ENCODE peak calls at places on chromosome 10, in six cellular contexts. O is sigmoid colon, D is endothelial cell of umbilical vein, E is heart left ventricle, Z is RWPE2, A is ascending aorta. Q is an unnamed sample.
A peak's percentile ranks its signal among the peaks of the same experiment; 100 is the strongest.

GRCh38 chr10:31274310-31274709 is 44.7 kb upstream of the ZEB1 start:
- DNase-seq in O (no peak), D (no peak), E (no peak), Z (no peak), A (no peak), Q (no peak)

GRCh38 chr10:133308431-133309110 is at the start of the genes TUBGCP2 and ZNF511:
- DNase-seq in O (peak; percentile 94), D (peak; percentile 86), E (peak; percentile 92), Z (no peak), A (no peak), Q (peak; percentile 83)

GRCh38 chr10:101694056-101694673 is 805 bp downstream of the FBXW4 start:
- DNase-seq in O (peak; percentile 84), D (peak; percentile 68), E (peak; percentile 58), Z (peak; percentile 59), A (no peak), Q (peak; percentile 9)

GRCh38 chr10:45580371-45580770 is 92.2 kb downstream of the ZFAND4 start:
- DNase-seq in O (no peak), D (peak; percentile 33), E (no peak), Z (no peak), A (no peak), Q (no peak)

GRCh38 chr10:21402606-21403083 is 122.8 kb downstream of the SKIDA1 start:
- DNase-seq in O (no peak), D (no peak), E (peak; percentile 27), Z (no peak), A (no peak), Q (no peak)

GRCh38 chr10:129888784-129889616 is 75.1 kb downstream of the EBF3 start:
- DNase-seq in O (no peak), D (peak; percentile 2), E (peak; percentile 72), Z (no peak), A (no peak), Q (peak; percentile 25)

GRCh38 chr10:95552680-95553342 is 8.4 kb downstream of the SORBS1 start:
- DNase-seq in O (no peak), D (no peak), E (no peak), Z (no peak), A (no peak), Q (no peak)

GRCh38 chr10:131728829-131729228 is 172.0 kb upstream of the PPP2R2D start:
- DNase-seq in O (peak; percentile 32), D (no peak), E (no peak), Z (no peak), A (no peak), Q (no peak)

GRCh38 chr10:123595661-123596060 is 70.5 kb upstream of the GPR26 start:
- DNase-seq in O (no peak), D (no peak), E (no peak), Z (no peak), A (no peak), Q (no peak)

GRCh38 chr10:32943854-32944661 is 14.0 kb downstream of the ITGB1 start:
- DNase-seq in O (peak; percentile 69), D (no peak), E (no peak), Z (no peak), A (no peak), Q (no peak)

GRCh38 chr10:100996678-100997363 is 2.8 kb upstream of the LZTS2 start:
- DNase-seq in O (peak; percentile 75), D (no peak), E (no peak), Z (no peak), A (no peak), Q (no peak)

GRCh38 chr10:43961523-43962345 is 313.1 kb upstream of the ZNF32 start:
- DNase-seq in O (no peak), D (no peak), E (no peak), Z (no peak), A (no peak), Q (no peak)

GRCh38 chr10:88913157-88913556 is 33.1 kb downstream of the STAMBPL1 start:
- DNase-seq in O (peak; percentile 67), D (no peak), E (no peak), Z (no peak), A (no peak), Q (no peak)

GRCh38 chr10:58065529-58065815 is 202.2 kb downstream of the IPMK start:
- DNase-seq in O (no peak), D (no peak), E (no peak), Z (no peak), A (no peak), Q (no peak)

GRCh38 chr10:89627863-89628262 is 17.2 kb downstream of the PANK1 start:
- DNase-seq in O (no peak), D (no peak), E (no peak), Z (no peak), A (no peak), Q (no peak)

GRCh38 chr10:454860-455259 is 234.6 kb downstream of the DIP2C start:
- DNase-seq in O (peak; percentile 91), D (peak; percentile 67), E (no peak), Z (no peak), A (no peak), Q (peak; percentile 38)

GRCh38 chr10:68327889-68328786 is 3.7 kb upstream of the HNRNPH3 start:
- DNase-seq in O (no peak), D (peak; percentile 28), E (no peak), Z (no peak), A (no peak), Q (no peak)

GRCh38 chr10:110681023-110681681 is 37.0 kb downstream of the RBM20 start:
- DNase-seq in O (no peak), D (peak; percentile 33), E (peak; percentile 55), Z (no peak), A (no peak), Q (peak; percentile 56)

GRCh38 chr10:89118091-89118490 is 89.0 kb downstream of the CH25H start:
- DNase-seq in O (no peak), D (no peak), E (no peak), Z (no peak), A (no peak), Q (no peak)

GRCh38 chr10:76299501-76299900 is 868.1 kb downstream of the LRMDA start:
- DNase-seq in O (no peak), D (no peak), E (no peak), Z (no peak), A (no peak), Q (no peak)

GRCh38 chr10:3807221-3807927 is 22.4 kb upstream of the KLF6 start:
- DNase-seq in O (no peak), D (peak; percentile 10), E (no peak), Z (no peak), A (no peak), Q (no peak)

GRCh38 chr10:44980309-44981171 is 1.9 kb upstream of the DEPP1 start:
- DNase-seq in O (peak; percentile 66), D (peak; percentile 83), E (no peak), Z (no peak), A (no peak), Q (no peak)

GRCh38 chr10:23047201-23048050 is 48.0 kb upstream of the MSRB2 start:
- DNase-seq in O (no peak), D (no peak), E (no peak), Z (no peak), A (no peak), Q (no peak)

GRCh38 chr10:71033396-71033980 is 145.1 kb upstream of the PCBD1 start:
- DNase-seq in O (peak; percentile 39), D (no peak), E (no peak), Z (no peak), A (no peak), Q (no peak)
- TF ChIP-seq CTCF in O (no peak), D (no peak), E (no peak), Z (no peak), A (no peak), Q (no peak)

GRCh38 chr10:8159628-8160165 is 105.2 kb downstream of the GATA3 start:
- DNase-seq in O (no peak), D (no peak), E (no peak), Z (no peak), A (no peak), Q (no peak)

GRCh38 chr10:8168836-8169235 is 114.3 kb downstream of the GATA3 start:
- DNase-seq in O (no peak), D (no peak), E (no peak), Z (no peak), A (no peak), Q (no peak)

GRCh38 chr10:8158439-8159071 is 104.1 kb downstream of the GATA3 start:
- DNase-seq in O (no peak), D (no peak), E (no peak), Z (no peak), A (no peak), Q (no peak)

DNA sequence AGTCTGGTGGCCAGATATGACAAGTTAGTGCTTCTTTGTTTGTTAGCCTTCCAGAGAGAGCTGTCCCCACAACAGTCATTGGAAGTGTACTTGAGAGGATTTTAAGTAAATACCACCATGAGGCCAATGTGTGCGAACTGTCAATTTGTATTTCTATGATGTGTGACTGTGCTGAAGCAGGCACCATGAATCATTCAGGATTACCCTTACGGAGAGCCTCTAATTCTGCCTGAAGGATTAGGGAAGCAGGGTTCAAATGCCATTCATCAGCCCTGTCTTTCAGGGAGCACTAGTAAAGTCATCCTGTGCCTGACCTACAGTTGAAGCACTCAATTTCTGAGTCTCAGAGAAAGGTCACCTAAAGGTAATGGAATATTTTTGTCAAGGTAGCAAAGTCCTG is 109.3 kb downstream of the GATA3 start:
- DNase-seq in O (no peak), D (no peak), E (no peak), Z (no peak), A (no peak), Q (no peak)
- H3K4me3 ChIP-seq in O (no peak overlapping the region), D (no peak overlapping the region), E (no peak overlapping the region), Z (no peak overlapping the region), A (no peak overlapping the region), Q (no peak overlapping the region)

DNA sequence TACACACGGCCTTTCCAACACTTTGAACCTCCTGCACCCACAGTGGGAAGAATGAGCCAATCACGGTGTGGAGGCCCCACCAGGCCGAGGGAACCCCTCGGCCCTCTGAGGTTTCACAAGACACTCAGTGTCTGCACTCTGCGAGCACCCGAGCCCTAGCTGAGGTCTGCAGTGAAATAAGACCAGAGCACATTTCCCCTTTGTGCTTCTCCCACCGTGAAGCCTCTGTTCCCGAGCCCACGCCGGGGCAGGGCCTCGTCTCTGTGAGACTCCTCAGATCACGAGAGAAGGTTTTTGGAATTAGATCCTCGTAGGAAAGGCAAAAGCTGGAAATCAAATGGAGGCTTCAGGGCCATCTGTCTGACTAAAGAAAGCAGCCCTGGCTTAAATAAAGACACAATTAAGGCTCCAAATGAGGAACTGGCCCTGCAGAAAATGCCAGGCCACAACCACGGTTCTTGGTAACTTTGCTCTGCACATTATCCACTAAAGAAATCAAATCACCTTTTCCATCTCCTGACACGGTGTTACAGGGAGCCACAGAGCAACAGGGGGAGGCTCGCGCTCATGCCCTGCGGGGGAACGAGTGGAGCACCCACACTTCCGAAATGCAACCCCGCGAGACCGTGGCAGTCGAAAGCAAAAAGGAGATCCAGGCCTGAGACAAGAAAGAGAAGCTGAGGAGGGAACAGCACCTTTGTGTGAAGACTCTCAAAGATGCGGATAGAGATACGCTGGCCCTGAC is 43.7 kb downstream of the FAM53B start:
- DNase-seq in O (no peak), D (no peak), E (no peak), Z (no peak), A (no peak), Q (no peak)
- H3K36me3 ChIP-seq in O (peaks cover 4% of the 10 kb centered on the region), D (peaks cover 3% of the 10 kb centered on the region), E (no peaks in the 10 kb centered on the region), Z (peaks cover 9% of the 10 kb centered on the region), A (no peaks in the 10 kb centered on the region), Q (no peaks in the 10 kb centered on the region)

DNA sequence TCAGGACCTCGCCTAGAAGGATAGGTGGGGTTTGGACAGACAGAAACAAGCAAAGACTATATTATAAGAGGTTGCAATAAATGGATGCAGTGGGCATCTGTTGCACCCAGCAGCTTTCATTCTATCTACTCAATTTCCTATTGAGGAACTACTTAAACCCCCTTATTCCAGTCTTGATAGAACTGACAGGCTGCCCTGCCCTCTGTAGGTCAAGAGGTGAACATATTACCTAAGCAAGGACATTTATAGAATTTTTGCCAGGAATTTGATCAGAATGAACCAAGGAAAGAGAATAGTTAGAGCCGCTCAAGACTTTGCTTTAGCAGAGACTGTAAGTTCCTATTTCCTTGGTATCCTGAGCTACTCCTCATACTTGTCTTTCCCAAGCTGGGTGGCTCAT is 9.5 kb downstream of the VTI1A start:
- DNase-seq in O (no peak), D (no peak), E (no peak), Z (no peak), A (no peak), Q (no peak)
- TF ChIP-seq CTCF in O (no peak), D (no peak), E (no peak), Z (peak; percentile 9), A (no peak), Q (no peak)